ENCODE peak calls at places on chromosomes 5 and 9, in four cellular contexts. One of them, this sample, is unnamed.

GRCh38 chr5:76292923-76293322 is 110.2 kb upstream of the IQGAP2 start:
- DNase-seq in A549: no peak
- DNase-seq in GM12878: no peak
- DNase-seq in K562: no peak
- DNase-seq in this sample: no peak

GRCh38 chr5:91151947-91152346 is 231.2 kb downstream of the ARRDC3 start:
- DNase-seq in A549: peak
- DNase-seq in GM12878: no peak
- DNase-seq in K562: no peak
- DNase-seq in this sample: peak

GRCh38 chr5:38780950-38781349 is 64.9 kb upstream of the OSMR start:
- DNase-seq in A549: no peak
- DNase-seq in GM12878: no peak
- DNase-seq in K562: no peak
- DNase-seq in this sample: no peak

GRCh38 chr9:129166962-129167557 is 11.0 kb downstream of the IER5L start:
- DNase-seq in A549: peak
- DNase-seq in GM12878: no peak
- DNase-seq in K562: peak
- DNase-seq in this sample: peak

GRCh38 chr5:170306381-170306790 is 8.8 kb upstream of the LCP2 start:
- DNase-seq in A549: no peak
- DNase-seq in GM12878: no peak
- DNase-seq in K562: peak
- DNase-seq in this sample: no peak

GRCh38 chr9:93949694-93950449 is 5.3 kb downstream of the BARX1 start:
- DNase-seq in A549: no peak
- DNase-seq in GM12878: no peak
- DNase-seq in K562: peak
- DNase-seq in this sample: no peak

GRCh38 chr9:89478821-89479668 is 18.9 kb downstream of the SEMA4D start:
- DNase-seq in A549: no peak
- DNase-seq in GM12878: no peak
- DNase-seq in K562: no peak
- DNase-seq in this sample: no peak

GRCh38 chr5:71883745-71884103 is 164.6 kb downstream of the CARTPT start:
- DNase-seq in A549: no peak
- DNase-seq in GM12878: no peak
- DNase-seq in K562: no peak
- DNase-seq in this sample: no peak

GRCh38 chr9:124206391-124206790 is 51.4 kb upstream of the NEK6 start:
- DNase-seq in A549: no peak
- DNase-seq in GM12878: no peak
- DNase-seq in K562: no peak
- DNase-seq in this sample: no peak

GRCh38 chr5:1765141-1765879 is 34.3 kb downstream of the MRPL36 start:
- DNase-seq in A549: no peak
- DNase-seq in GM12878: no peak
- DNase-seq in K562: no peak
- DNase-seq in this sample: no peak

GRCh38 chr5:14168139-14168792 is 25.1 kb downstream of the TRIO start:
- DNase-seq in A549: no peak
- DNase-seq in GM12878: no peak
- DNase-seq in K562: no peak
- DNase-seq in this sample: no peak

GRCh38 chr9:69502671-69503301 is 169.4 kb downstream of the APBA1 start:
- DNase-seq in A549: no peak
- DNase-seq in GM12878: no peak
- DNase-seq in K562: no peak
- DNase-seq in this sample: no peak

GRCh38 chr9:132946216-132946615 is 1.8 kb upstream of the TSC1 start:
- DNase-seq in A549: no peak
- DNase-seq in GM12878: no peak
- DNase-seq in K562: no peak
- DNase-seq in this sample: no peak

GRCh38 chr5:170251462-170251861 is 18.7 kb downstream of the C5orf58 start:
- DNase-seq in A549: no peak
- DNase-seq in GM12878: no peak
- DNase-seq in K562: no peak
- DNase-seq in this sample: no peak

GRCh38 chr5:149238540-149238939 is 33.1 kb upstream of the AFAP1L1 start:
- DNase-seq in A549: no peak
- DNase-seq in GM12878: no peak
- DNase-seq in K562: no peak
- DNase-seq in this sample: no peak

GRCh38 chr5:37847978-37848425 is 8.2 kb upstream of the GDNF start:
- DNase-seq in A549: no peak
- DNase-seq in GM12878: peak
- DNase-seq in K562: no peak
- DNase-seq in this sample: peak

GRCh38 chr9:4662108-4662988 is at the start of gene PLPP6:
- DNase-seq in A549: peak
- DNase-seq in GM12878: peak
- DNase-seq in K562: peak
- DNase-seq in this sample: peak

GRCh38 chr9:35510745-35511428 is 21.0 kb downstream of the RUSC2 start:
- DNase-seq in A549: peak
- DNase-seq in GM12878: no peak
- DNase-seq in K562: no peak
- DNase-seq in this sample: peak

GRCh38 chr9:36218011-36218410 is 27.3 kb downstream of the CLTA start:
- DNase-seq in A549: no peak
- DNase-seq in GM12878: no peak
- DNase-seq in K562: no peak
- DNase-seq in this sample: no peak

GRCh38 chr5:1723957-1724821 is 75.4 kb downstream of the MRPL36 start:
- DNase-seq in A549: no peak
- DNase-seq in GM12878: no peak
- DNase-seq in K562: no peak
- DNase-seq in this sample: no peak

GRCh38 chr5:6774673-6775327 is 61.6 kb downstream of the TENT4A start:
- DNase-seq in A549: no peak
- DNase-seq in GM12878: no peak
- DNase-seq in K562: no peak
- DNase-seq in this sample: no peak

GRCh38 chr5:134477462-134478245 is 47.8 kb upstream of the JADE2 start:
- DNase-seq in A549: no peak
- DNase-seq in GM12878: no peak
- DNase-seq in K562: no peak
- DNase-seq in this sample: no peak

GRCh38 chr5:123036391-123037103 is at the start of gene PPIC:
- DNase-seq in A549: peak
- DNase-seq in GM12878: no peak
- DNase-seq in K562: peak
- DNase-seq in this sample: peak

GRCh38 chr5:124634228-124634819 is 112.1 kb downstream of the ZNF608 start:
- DNase-seq in A549: no peak
- DNase-seq in GM12878: no peak
- DNase-seq in K562: no peak
- DNase-seq in this sample: peak

GRCh38 chr5:58925627-58926545 is 343.0 kb downstream of the RAB3C start:
- DNase-seq in A549: no peak
- DNase-seq in GM12878: no peak
- DNase-seq in K562: no peak
- DNase-seq in this sample: no peak

GRCh38 chr5:179601871-179602625 is 21.4 kb downstream of the HNRNPH1 start:
- DNase-seq in A549: no peak
- DNase-seq in GM12878: no peak
- DNase-seq in K562: no peak
- DNase-seq in this sample: no peak

GRCh38 chr9:137772281-137772873 is 105.2 kb upstream of the CACNA1B start:
- DNase-seq in A549: no peak
- DNase-seq in GM12878: no peak
- DNase-seq in K562: peak
- DNase-seq in this sample: no peak

GRCh38 chr5:78586251-78586650 is 62.3 kb downstream of the LHFPL2 start:
- DNase-seq in A549: no peak
- DNase-seq in GM12878: no peak
- DNase-seq in K562: no peak
- DNase-seq in this sample: no peak

GRCh38 chr5:93735378-93735777 is 6.0 kb downstream of the POU5F2 start:
- DNase-seq in A549: no peak
- DNase-seq in GM12878: no peak
- DNase-seq in K562: no peak
- DNase-seq in this sample: no peak

GRCh38 chr5:43281840-43282658 is 31.2 kb downstream of the HMGCS1 start:
- DNase-seq in A549: no peak
- DNase-seq in GM12878: no peak
- DNase-seq in K562: peak
- DNase-seq in this sample: no peak

GRCh38 chr9:110745656-110746055 is 77.1 kb downstream of the MUSK start:
- DNase-seq in A549: no peak
- DNase-seq in GM12878: no peak
- DNase-seq in K562: no peak
- DNase-seq in this sample: no peak

GRCh38 chr9:32906213-32906612 is 95.2 kb downstream of the APTX start:
- DNase-seq in A549: no peak
- DNase-seq in GM12878: peak
- DNase-seq in K562: no peak
- DNase-seq in this sample: no peak

DNA sequence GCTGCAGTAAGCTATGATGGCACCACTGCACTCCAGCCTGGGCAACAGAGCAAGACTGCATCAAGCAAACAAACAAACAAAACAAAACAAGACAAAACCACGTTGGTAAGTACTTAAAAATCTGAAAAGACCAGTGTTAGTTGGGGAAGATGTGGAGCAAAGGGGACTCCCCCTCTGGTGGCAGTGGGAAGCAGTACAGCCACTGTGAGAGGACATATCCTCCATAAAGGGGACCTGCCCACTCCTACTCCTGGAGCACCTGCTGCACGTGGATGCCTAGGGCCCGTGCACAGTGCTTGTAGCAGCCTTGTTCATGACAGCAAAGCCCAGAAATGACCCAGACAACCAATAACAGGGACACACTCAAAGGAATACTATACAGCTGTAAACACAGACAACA is 17.0 kb upstream of the IPPK start:
- DNase-seq in A549: no peak
- DNase-seq in GM12878: no peak
- DNase-seq in K562: peak
- DNase-seq in this sample: peak
- TF ChIP-seq KDM1A in A549: no peak
- TF ChIP-seq KDM1A in GM12878: no peak
- TF ChIP-seq KDM1A in K562: no peak
- TF ChIP-seq KDM1A in this sample: no peak

DNA sequence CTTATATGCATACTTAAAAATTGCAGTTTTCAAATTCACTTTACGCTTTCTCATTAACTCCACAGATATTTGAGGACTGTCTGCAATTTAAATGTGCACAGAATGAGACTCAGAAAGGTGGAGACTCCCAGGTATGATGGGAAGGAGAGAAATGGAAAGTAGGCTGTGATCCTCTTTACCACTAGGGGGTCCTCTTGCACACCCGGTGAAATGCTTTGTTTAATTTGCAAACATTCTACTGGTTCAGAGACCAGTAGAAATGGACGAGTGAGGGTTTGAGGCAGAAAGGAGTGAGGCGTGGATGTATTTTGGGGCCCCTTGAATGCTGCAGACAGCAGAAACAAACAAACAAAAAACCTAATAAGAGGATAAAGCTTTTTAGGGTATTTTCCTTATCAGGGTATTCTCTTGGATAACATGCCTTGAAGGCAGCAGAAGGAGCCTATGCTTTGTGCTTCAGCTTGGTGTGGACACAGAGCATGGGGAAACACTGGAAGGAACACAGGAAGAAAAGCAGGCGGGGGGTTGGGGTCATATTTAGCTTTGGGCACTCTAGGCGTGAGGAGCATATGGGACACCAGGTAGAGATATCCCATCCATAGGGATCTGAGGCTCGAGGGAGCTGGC is 410.1 kb downstream of the DMRT2 start:
- DNase-seq in A549: no peak
- DNase-seq in GM12878: peak
- DNase-seq in K562: no peak
- DNase-seq in this sample: peak
- TF ChIP-seq ESRRA in A549: no peak
- TF ChIP-seq ESRRA in GM12878: no peak
- TF ChIP-seq ESRRA in K562: no peak
- TF ChIP-seq ESRRA in this sample: no peak

GRCh38 chr5:54785729-54786548 is 199.5 kb downstream of the ESM1 start:
- DNase-seq in A549: no peak
- DNase-seq in GM12878: peak
- DNase-seq in K562: peak
- DNase-seq in this sample: no peak
- TF ChIP-seq KDM1A in A549: no peak
- TF ChIP-seq KDM1A in GM12878: no peak
- TF ChIP-seq KDM1A in K562: peak
- TF ChIP-seq KDM1A in this sample: no peak

GRCh38 chr5:181111010-181111409 is 20.0 kb downstream of the OR2V1 start:
- DNase-seq in A549: no peak
- DNase-seq in GM12878: no peak
- DNase-seq in K562: no peak
- DNase-seq in this sample: no peak

GRCh38 chr5:181118369-181118768 is 12.6 kb downstream of the OR2V1 start:
- DNase-seq in A549: no peak
- DNase-seq in GM12878: no peak
- DNase-seq in K562: no peak
- DNase-seq in this sample: no peak

GRCh38 chr5:181119105-181119504 is 11.9 kb downstream of the OR2V1 start:
- DNase-seq in A549: no peak
- DNase-seq in GM12878: no peak
- DNase-seq in K562: no peak
- DNase-seq in this sample: no peak

GRCh38 chr5:181114284-181114843 is 16.6 kb downstream of the OR2V1 start:
- DNase-seq in A549: no peak
- DNase-seq in GM12878: no peak
- DNase-seq in K562: no peak
- DNase-seq in this sample: no peak

DNA sequence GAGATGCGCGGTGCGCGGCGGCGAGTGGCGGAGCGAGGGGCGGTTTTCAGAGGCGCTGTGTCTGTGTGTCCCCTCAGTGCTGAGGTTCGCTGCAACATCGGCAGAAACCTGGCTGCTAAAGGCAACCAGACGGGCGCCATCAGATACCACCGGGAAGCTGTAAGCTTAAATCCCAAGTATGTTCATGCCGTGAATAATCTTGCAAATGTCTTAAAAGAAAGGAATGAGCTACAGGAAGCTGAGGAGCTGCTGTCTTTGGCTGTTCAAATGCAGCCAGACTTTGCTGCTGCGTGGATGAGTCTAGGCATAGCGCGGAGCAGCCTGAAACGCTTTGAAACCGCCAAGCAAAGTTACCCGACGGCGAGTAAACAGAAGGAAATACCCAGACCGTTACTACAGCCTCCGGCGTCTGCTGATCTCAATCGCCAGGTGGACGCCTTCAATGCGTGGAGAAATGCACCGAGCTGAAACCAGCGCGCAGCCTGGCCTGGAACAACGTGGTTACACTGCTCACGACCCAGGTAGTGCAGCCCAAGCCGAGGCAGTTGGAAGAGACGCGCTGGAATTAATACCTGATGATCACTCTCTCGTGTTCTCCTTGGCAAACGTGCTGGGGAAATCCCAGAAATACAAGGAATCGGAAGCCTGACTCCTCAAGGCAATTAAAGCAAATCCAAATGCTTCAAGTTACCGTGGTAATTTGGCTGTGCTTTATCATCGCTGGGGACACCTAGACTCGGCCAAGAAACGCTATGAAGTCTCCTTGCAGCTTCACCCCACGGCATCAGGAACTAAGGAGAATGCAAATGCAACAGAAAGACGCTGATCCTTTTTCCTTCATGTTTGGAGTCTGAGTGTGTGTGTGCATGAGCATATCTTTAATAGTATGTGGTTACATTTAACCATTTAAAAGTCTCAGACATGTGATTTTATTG is 15.9 kb downstream of the OR2V1 start:
- DNase-seq in A549: peak
- DNase-seq in GM12878: no peak
- DNase-seq in K562: no peak
- DNase-seq in this sample: no peak
- TF ChIP-seq ESRRA in A549: no peak
- TF ChIP-seq ESRRA in GM12878: no peak
- TF ChIP-seq ESRRA in K562: no peak
- TF ChIP-seq ESRRA in this sample: no peak